ENCODE peak calls at places on chromosome 13, in nine cellular contexts. M is RPMI8226; E is activated CD8-positive, alpha-beta memory T cell treated with anti-CD3 and anti-CD28 coated beads for 4 hours; G is heart right ventricle; V is activated T-cell treated with anti-CD3 and anti-CD28 coated beads for 4 hours; D is neural progenitor cell; O is NCI-H2107; Y is stimulated activated CD4-positive, alpha-beta T cell treated with anti-CD3 and anti-CD28 coated beads, TNF-alpha, amount 100 ng/mL, for 1 hour; J is CD8-positive, alpha-beta memory T cell. K is an unnamed sample.

GRCh38 chr13:40230833-40231266 is 435.6 kb downstream of the FOXO1 start:
- DNase-seq in J (no peak), M (no peak), E (no peak), Y (no peak), O (no peak), D (no peak), G (no peak), V (no peak), K (no peak)

GRCh38 chr13:110447801-110448200 is 113.7 kb downstream of the RAB20 start:
- DNase-seq in O (no peak), E (no peak), V (no peak), D (no peak), Y (no peak), M (no peak), G (no peak), J (no peak), K (no peak)

GRCh38 chr13:36131215-36131930 is at the start of gene DCLK1:
- DNase-seq in M (no peak), J (no peak), D (peak; percentile 85), E (no peak), G (peak; percentile 79), O (no peak), Y (no peak), V (no peak), K (no peak)

GRCh38 chr13:47117268-47117667 is 220.4 kb upstream of the HTR2A start:
- DNase-seq in G (no peak), J (no peak), D (no peak), E (no peak), O (no peak), M (no peak), Y (no peak), V (no peak), K (no peak)

GRCh38 chr13:90015565-90016507 is 1331.7 kb upstream of the MIR17HG start:
- DNase-seq in E (no peak), O (no peak), J (no peak), M (no peak), D (no peak), G (no peak), Y (no peak), V (no peak), K (no peak)

GRCh38 chr13:33236021-33236420 is 49.5 kb downstream of the STARD13 start:
- DNase-seq in D (no peak), E (no peak), V (no peak), M (no peak), O (no peak), J (no peak), G (no peak), Y (no peak), K (no peak)

GRCh38 chr13:99722931-99723330 is 221.7 kb downstream of the TM9SF2 start:
- DNase-seq in G (no peak), E (no peak), J (no peak), M (no peak), O (no peak), V (no peak), Y (no peak), D (no peak), K (no peak)

GRCh38 chr13:87498681-87499080 is 172.5 kb upstream of the SLITRK5 start:
- DNase-seq in J (no peak), D (peak; percentile 49), Y (no peak), M (peak; percentile 21), V (no peak), O (no peak), G (no peak), E (no peak), K (no peak)

GRCh38 chr13:23384111-23384510 is 49.4 kb downstream of the SACS start:
- DNase-seq in D (no peak), J (no peak), O (no peak), V (no peak), M (no peak), Y (no peak), E (no peak), G (no peak), K (no peak)

GRCh38 chr13:66996503-66996902 is 233.6 kb downstream of the PCDH9 start:
- DNase-seq in M (no peak), O (no peak), J (no peak), E (no peak), V (no peak), G (no peak), Y (no peak), D (no peak), K (no peak)

GRCh38 chr13:26941345-26942174 is 181.0 kb upstream of the GPR12 start:
- DNase-seq in O (no peak), D (no peak), V (no peak), G (no peak), J (no peak), E (no peak), Y (no peak), M (no peak), K (no peak)

GRCh38 chr13:113857531-113858195 is 6.2 kb downstream of the GAS6 start:
- DNase-seq in D (peak; percentile 59), M (peak; percentile 90), G (no peak), Y (no peak), E (no peak), J (no peak), V (no peak), O (no peak), K (no peak)

GRCh38 chr13:26996965-26997752 is 174.5 kb downstream of the USP12 start:
- DNase-seq in Y (no peak), J (no peak), V (no peak), E (no peak), M (no peak), D (no peak), G (no peak), O (no peak), K (no peak)

GRCh38 chr13:102312841-102313240 is 89.0 kb downstream of the FGF14 start:
- DNase-seq in Y (no peak), E (no peak), J (no peak), M (no peak), V (no peak), O (no peak), G (no peak), D (no peak), K (no peak)

GRCh38 chr13:46553886-46554855 is 1.2 kb downstream of the LRCH1 start:
- DNase-seq in J (peak; percentile 49), O (peak; percentile 7), M (peak; percentile 64), V (peak; percentile 40), E (peak; percentile 36), Y (peak; percentile 51), G (peak; percentile 74), D (peak; percentile 78), K (peak; percentile 65)

GRCh38 chr13:102039264-102039663 is 362.6 kb downstream of the FGF14 start:
- DNase-seq in D (no peak), V (no peak), M (no peak), G (no peak), O (no peak), E (no peak), Y (no peak), J (no peak), K (no peak)

GRCh38 chr13:43405457-43405856 is 381.3 kb downstream of the ENOX1 start:
- DNase-seq in D (no peak), E (no peak), J (no peak), Y (no peak), V (no peak), M (no peak), O (no peak), G (no peak), K (no peak)

GRCh38 chr13:57631607-57632275 is at the start of gene PCDH17:
- DNase-seq in Y (no peak), O (no peak), M (no peak), V (no peak), G (peak; percentile 32), E (no peak), J (no peak), D (peak; percentile 70), K (no peak)

GRCh38 chr13:25276748-25277147 is 10.5 kb downstream of the MTMR6 start:
- DNase-seq in M (no peak), Y (no peak), D (no peak), O (no peak), E (no peak), V (no peak), G (no peak), J (no peak), K (no peak)

GRCh38 chr13:88339271-88339741 is 668.1 kb downstream of the SLITRK5 start:
- DNase-seq in O (no peak), V (no peak), Y (no peak), G (no peak), D (no peak), E (no peak), J (no peak), M (no peak), K (no peak)

GRCh38 chr13:66965146-66965545 is 265.0 kb downstream of the PCDH9 start:
- DNase-seq in D (no peak), E (no peak), J (no peak), G (no peak), V (no peak), M (no peak), O (no peak), Y (no peak), K (no peak)

GRCh38 chr13:47372742-47373141 is 475.9 kb upstream of the HTR2A start:
- DNase-seq in G (no peak), O (no peak), V (no peak), D (no peak), M (no peak), Y (no peak), E (no peak), J (no peak), K (no peak)

GRCh38 chr13:73177911-73178565 is 119.2 kb downstream of the KLF5 start:
- DNase-seq in J (no peak), Y (no peak), V (no peak), D (no peak), G (no peak), M (no peak), E (no peak), O (no peak), K (no peak)